ENCODE peak calls at places on chromosomes 12 and 14, in six cellular contexts. H is K562, Y is suprapubic skin, L is HepG2, M is tibial nerve, I is H1. D is an unnamed sample.

GRCh38 chr12:93778306-93778705 is 101.1 kb downstream of the CRADD start:
- DNase-seq in H (no peak), Y (no peak), L (no peak), M (no peak), I (no peak), D (peak; percentile 87)

GRCh38 chr12:86663691-86664090 is 407.5 kb upstream of the MGAT4C start:
- DNase-seq in H (no peak), Y (no peak), L (no peak), M (no peak), I (no peak), D (no peak)

GRCh38 chr12:72747460-72747859 is 475.3 kb downstream of the TRHDE start:
- DNase-seq in H (no peak), Y (no peak), L (no peak), M (no peak), I (no peak), D (no peak)

GRCh38 chr12:64088431-64089349 is 133.4 kb downstream of the KICS2 start:
- DNase-seq in H (no peak), Y (peak; percentile 80), L (peak; percentile 39), M (peak; percentile 35), I (no peak), D (peak; percentile 82)

GRCh38 chr12:81683881-81684280 is 75.3 kb downstream of the PPFIA2 start:
- DNase-seq in H (no peak), Y (no peak), L (no peak), M (no peak), I (no peak), D (no peak)

GRCh38 chr14:68772761-68773381 is 20.0 kb downstream of the ZFP36L1 start:
- DNase-seq in H (no peak), Y (peak; percentile 29), L (no peak), M (no peak), I (no peak), D (peak; percentile 25)

GRCh38 chr14:64060199-64060545 is 207.4 kb downstream of the SYNE2 start:
- DNase-seq in H (no peak), Y (no peak), L (no peak), M (no peak), I (no peak), D (no peak)

GRCh38 chr12:62435337-62436163 is 31.1 kb upstream of the MON2 start:
- DNase-seq in H (no peak), Y (peak; percentile 60), L (peak; percentile 58), M (no peak), I (peak; percentile 75), D (peak; percentile 65)

GRCh38 chr14:37594238-37594915 is 672 bp downstream of the FOXA1 start:
- DNase-seq in H (peak; percentile 52), Y (peak; percentile 74), L (peak; percentile 99), M (peak; percentile 42), I (peak; percentile 84), D (no peak)

GRCh38 chr14:52733824-52734223 is 3.9 kb downstream of the STYX start:
- DNase-seq in H (no peak), Y (no peak), L (no peak), M (no peak), I (no peak), D (no peak)

GRCh38 chr12:22667122-22667521 is 42.2 kb downstream of the ETNK1 start:
- DNase-seq in H (no peak), Y (no peak), L (no peak), M (no peak), I (no peak), D (no peak)

GRCh38 chr12:48447755-48448154 is 24.6 kb upstream of the ANP32D start:
- DNase-seq in H (no peak), Y (no peak), L (no peak), M (no peak), I (no peak), D (no peak)

GRCh38 chr14:58607571-58608317 is 30.0 kb upstream of the DACT1 start:
- DNase-seq in H (no peak), Y (no peak), L (no peak), M (no peak), I (no peak), D (no peak)

GRCh38 chr12:93065896-93066295 is 136.8 kb upstream of the EEA1 start:
- DNase-seq in H (no peak), Y (no peak), L (no peak), M (no peak), I (no peak), D (no peak)

GRCh38 chr12:2372735-2373134 is 319.9 kb downstream of the CACNA1C start:
- DNase-seq in H (no peak), Y (peak; percentile 53), L (no peak), M (no peak), I (no peak), D (peak; percentile 67)

GRCh38 chr12:34347367-34347766 is 325.1 kb downstream of the ALG10 start:
- DNase-seq in H (peak; percentile 78), Y (no peak), L (peak; percentile 18), M (no peak), I (no peak), D (no peak)

GRCh38 chr12:38157274-38157932 is 159.2 kb upstream of the ALG10B start:
- DNase-seq in H (no peak), Y (no peak), L (no peak), M (no peak), I (no peak), D (no peak)

GRCh38 chr12:119578112-119578511 is 15.5 kb upstream of the TMEM233 start:
- DNase-seq in H (no peak), Y (no peak), L (no peak), M (no peak), I (no peak), D (no peak)

GRCh38 chr12:13093191-13093849 is 10.1 kb downstream of the GSG1 start:
- DNase-seq in H (no peak), Y (no peak), L (no peak), M (no peak), I (no peak), D (no peak)

GRCh38 chr14:99819514-99819913 is 26.3 kb downstream of the EML1 start:
- DNase-seq in H (no peak), Y (no peak), L (no peak), M (no peak), I (no peak), D (peak; percentile 73)

GRCh38 chr12:85733441-85733840 is 102.8 kb downstream of the RASSF9 start:
- DNase-seq in H (no peak), Y (no peak), L (no peak), M (no peak), I (no peak), D (no peak)

GRCh38 chr12:104317538-104318210 is 14.1 kb downstream of the EID3 start:
- DNase-seq in H (no peak), Y (no peak), L (no peak), M (no peak), I (no peak), D (no peak)
- H3K36me3 ChIP-seq in H (peaks cover 96% of the 10 kb centered on the region), Y (peaks cover 89% of the 10 kb centered on the region), L (peaks cover 92% of the 10 kb centered on the region), M (peaks cover 4% of the 10 kb centered on the region), I (peaks cover 87% of the 10 kb centered on the region), D (peaks cover 74% of the 10 kb centered on the region)

GRCh38 chr12:124387510-124387855 is 92.6 kb downstream of the RFLNA start:
- DNase-seq in H (no peak), Y (no peak), L (peak; percentile 37), M (no peak), I (no peak), D (no peak)

GRCh38 chr12:124389537-124390441 is 94.9 kb downstream of the RFLNA start:
- DNase-seq in H (no peak), Y (no peak), L (peak; percentile 38), M (no peak), I (peak; percentile 62), D (no peak)

GRCh38 chr12:124390442-124391116 is 95.7 kb downstream of the RFLNA start:
- DNase-seq in H (no peak), Y (no peak), L (no peak), M (no peak), I (no peak), D (peak; percentile 89)

GRCh38 chr12:124388038-124388676 is 93.3 kb downstream of the RFLNA start:
- DNase-seq in H (no peak), Y (no peak), L (no peak), M (no peak), I (no peak), D (no peak)

GRCh38 chr12:124388679-124389536 is 94.0 kb downstream of the RFLNA start:
- DNase-seq in H (no peak), Y (peak; percentile 92), L (peak; percentile 79), M (peak; percentile 88), I (peak; percentile 76), D (peak; percentile 96)
- TF ChIP-seq EP300 in H (no peak), Y (no peak), L (no peak), M (no peak), I (no peak), D (no peak)

GRCh38 chr12:79842630-79843029 is 92.3 kb downstream of the PPP1R12A start:
- DNase-seq in H (no peak), Y (no peak), L (no peak), M (no peak), I (no peak), D (no peak)

GRCh38 chr12:79844693-79845092 is 90.2 kb downstream of the PPP1R12A start:
- DNase-seq in H (peak; percentile 17), Y (no peak), L (peak; percentile 41), M (no peak), I (no peak), D (no peak)

GRCh38 chr12:79841878-79842265 is 93.0 kb downstream of the PPP1R12A start:
- DNase-seq in H (no peak), Y (no peak), L (no peak), M (no peak), I (no peak), D (no peak)

GRCh38 chr12:79838359-79838758 is 96.5 kb downstream of the PPP1R12A start:
- DNase-seq in H (no peak), Y (no peak), L (no peak), M (no peak), I (no peak), D (no peak)

DNA sequence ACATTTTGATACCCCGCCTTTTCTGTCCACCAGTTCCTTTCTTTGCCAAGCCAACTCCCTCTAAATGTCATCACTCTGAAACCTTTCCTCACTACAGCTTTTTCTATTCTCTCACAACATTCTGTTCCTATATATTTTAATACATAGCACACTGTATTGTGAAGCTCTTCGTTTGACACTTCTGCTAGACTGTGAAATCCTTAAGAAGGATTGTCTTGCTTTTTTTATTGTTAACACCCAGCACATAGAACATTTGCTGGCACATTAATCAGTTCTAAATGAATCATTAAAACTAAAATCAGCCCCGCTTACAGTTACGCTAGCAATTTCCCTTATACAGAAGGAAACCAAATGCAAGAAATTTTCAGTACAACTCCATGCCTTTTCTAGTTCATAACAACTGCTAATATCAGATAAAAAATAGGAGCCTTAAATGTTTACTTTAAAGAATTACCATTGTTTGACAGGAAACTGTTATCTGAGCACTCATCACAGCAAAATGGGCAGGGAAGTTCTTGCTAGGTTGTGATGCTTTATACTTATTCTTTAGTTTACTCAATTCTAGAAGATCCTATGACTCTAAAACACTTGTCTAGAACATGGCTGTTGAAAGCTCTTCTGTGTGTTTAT is 93.5 kb downstream of the PPP1R12A start:
- DNase-seq in H (no peak), Y (no peak), L (no peak), M (no peak), I (no peak), D (no peak)
- H3K36me3 ChIP-seq in H (peaks cover 58% of the 10 kb centered on the region), Y (peaks cover 37% of the 10 kb centered on the region), L (peaks cover 28% of the 10 kb centered on the region), M (peaks cover 3% of the 10 kb centered on the region), I (peaks cover 31% of the 10 kb centered on the region), D (no peaks in the 10 kb centered on the region)

GRCh38 chr14:67599698-67600561 is at the start of gene PIGH:
- DNase-seq in H (peak; percentile 89), Y (peak; percentile 94), L (peak; percentile 83), M (peak; percentile 68), I (peak; percentile 95), D (peak; percentile 94)
- TF ChIP-seq EP300 in H (no peak), Y (no peak), L (no peak), M (peak; percentile 62), I (no peak), D (no peak)

D was measured in sigmoid colon.